ENCODE peak calls at places on chromosome 6, in seven cellular contexts. Q is heart right ventricle; C is Peyer's patch; O is activated CD8-positive, alpha-beta T cell treated with anti-CD3 and anti-CD28 coated beads for 36 hours; M is BJ; B is choroid plexus epithelial cell; E is neural crest cell. R is an unnamed sample.

GRCh38 chr6:170291271-170292110 is 613 bp upstream of the DLL1 start:
- DNase-seq in Q (peak; percentile 82), C (peak; percentile 87), O (peak; percentile 68), M (no peak), B (no peak), E (peak; percentile 53), R (no peak)

GRCh38 chr6:71139249-71139648 is 149.4 kb upstream of the OGFRL1 start:
- DNase-seq in Q (no peak), C (no peak), O (no peak), M (no peak), B (peak; percentile 54), E (no peak), R (peak; percentile 38)

GRCh38 chr6:124434416-124434815 is 527.8 kb upstream of the RNF217 start:
- DNase-seq in Q (no peak), C (no peak), O (no peak), M (no peak), B (peak; percentile 86), E (no peak), R (no peak)

GRCh38 chr6:134175532-134176282 is 123.3 kb upstream of the SLC2A12 start:
- DNase-seq in Q (peak; percentile 84), C (peak; percentile 76), O (peak; percentile 69), M (no peak), B (peak; percentile 72), E (peak; percentile 58), R (peak; percentile 77)

GRCh38 chr6:10640402-10640801 is 54.0 kb downstream of the C6orf52 start:
- DNase-seq in Q (no peak), C (no peak), O (no peak), M (no peak), B (no peak), E (no peak), R (no peak)

GRCh38 chr6:97053643-97054411 is 129.3 kb downstream of the KLHL32 start:
- DNase-seq in Q (no peak), C (no peak), O (no peak), M (no peak), B (peak; percentile 62), E (no peak), R (no peak)

GRCh38 chr6:15761045-15761502 is 98.2 kb upstream of the DTNBP1 start:
- DNase-seq in Q (no peak), C (no peak), O (no peak), M (no peak), B (no peak), E (no peak), R (no peak)

GRCh38 chr6:124226396-124226795 is 422.7 kb downstream of the NKAIN2 start:
- DNase-seq in Q (no peak), C (no peak), O (no peak), M (no peak), B (peak; percentile 87), E (no peak), R (peak; percentile 14)

GRCh38 chr6:136582702-136583471 is 32.7 kb upstream of the MAP7 start:
- DNase-seq in Q (no peak), C (no peak), O (no peak), M (peak; percentile 83), B (peak; percentile 95), E (no peak), R (peak; percentile 54)

GRCh38 chr6:13407709-13408695 is 79.4 kb downstream of the GFOD1 start:
- DNase-seq in Q (peak; percentile 48), C (no peak), O (no peak), M (no peak), B (peak; percentile 95), E (no peak), R (peak; percentile 37)

GRCh38 chr6:48765352-48765961 is 654.5 kb upstream of the PTCHD4 start:
- DNase-seq in Q (no peak), C (no peak), O (peak; percentile 3), M (no peak), B (peak; percentile 87), E (peak; percentile 32), R (peak; percentile 57)

GRCh38 chr6:56671651-56672461 is 29.2 kb upstream of the DST start:
- DNase-seq in Q (no peak), C (no peak), O (no peak), M (no peak), B (no peak), E (no peak), R (no peak)

GRCh38 chr6:127641905-127642304 is 64.9 kb downstream of the C6orf58 start:
- DNase-seq in Q (no peak), C (no peak), O (peak; percentile 6), M (no peak), B (peak; percentile 55), E (peak; percentile 18), R (peak; percentile 21)

GRCh38 chr6:166275714-166276166 is 32.5 kb downstream of the PRR18 start:
- DNase-seq in Q (peak; percentile 32), C (peak; percentile 88), O (peak; percentile 78), M (no peak), B (peak; percentile 58), E (peak; percentile 88), R (peak; percentile 44)

GRCh38 chr6:28953039-28953872 is 29.5 kb upstream of the TRIM27 start:
- DNase-seq in Q (no peak), C (no peak), O (peak; percentile 80), M (no peak), B (peak; percentile 71), E (peak; percentile 44), R (peak; percentile 69)

GRCh38 chr6:42714098-42714761 is 8.2 kb downstream of the PRPH2 start:
- DNase-seq in Q (no peak), C (no peak), O (no peak), M (no peak), B (peak; percentile 91), E (no peak), R (peak; percentile 58)

GRCh38 chr6:170038251-170038650 is 252.6 kb downstream of the DLL1 start:
- DNase-seq in Q (no peak), C (peak; percentile 60), O (no peak), M (no peak), B (no peak), E (peak; percentile 8), R (no peak)

GRCh38 chr6:52994789-52995078 is 350 bp downstream of the GSTA4 start:
- DNase-seq in Q (peak; percentile 32), C (peak; percentile 58), O (peak; percentile 39), M (no peak), B (no peak), E (peak; percentile 59), R (no peak)

GRCh38 chr6:148629197-148629909 is 117.5 kb upstream of the UST start:
- DNase-seq in Q (no peak), C (no peak), O (no peak), M (no peak), B (no peak), E (no peak), R (no peak)

GRCh38 chr6:43143235-43144124 is 27.6 kb upstream of the SRF start:
- DNase-seq in Q (peak; percentile 86), C (peak; percentile 88), O (peak; percentile 86), M (peak; percentile 62), B (peak; percentile 96), E (peak; percentile 87), R (peak; percentile 80)

GRCh38 chr6:112296122-112296521 is 41.8 kb upstream of the LAMA4 start:
- DNase-seq in Q (no peak), C (no peak), O (peak; percentile 22), M (no peak), B (peak; percentile 74), E (peak; percentile 8), R (peak; percentile 84)

GRCh38 chr6:165243801-165244200 is 65.6 kb downstream of the C6orf118 start:
- DNase-seq in Q (no peak), C (no peak), O (no peak), M (no peak), B (no peak), E (no peak), R (no peak)

GRCh38 chr6:165249808-165250207 is 59.6 kb downstream of the C6orf118 start:
- DNase-seq in Q (no peak), C (no peak), O (no peak), M (no peak), B (no peak), E (no peak), R (no peak)

GRCh38 chr6:165244524-165245247 is 64.7 kb downstream of the C6orf118 start:
- DNase-seq in Q (no peak), C (no peak), O (no peak), M (no peak), B (no peak), E (no peak), R (no peak)

GRCh38 chr6:165245716-165246115 is 63.7 kb downstream of the C6orf118 start:
- DNase-seq in Q (no peak), C (no peak), O (no peak), M (no peak), B (peak; percentile 19), E (no peak), R (no peak)

DNA sequence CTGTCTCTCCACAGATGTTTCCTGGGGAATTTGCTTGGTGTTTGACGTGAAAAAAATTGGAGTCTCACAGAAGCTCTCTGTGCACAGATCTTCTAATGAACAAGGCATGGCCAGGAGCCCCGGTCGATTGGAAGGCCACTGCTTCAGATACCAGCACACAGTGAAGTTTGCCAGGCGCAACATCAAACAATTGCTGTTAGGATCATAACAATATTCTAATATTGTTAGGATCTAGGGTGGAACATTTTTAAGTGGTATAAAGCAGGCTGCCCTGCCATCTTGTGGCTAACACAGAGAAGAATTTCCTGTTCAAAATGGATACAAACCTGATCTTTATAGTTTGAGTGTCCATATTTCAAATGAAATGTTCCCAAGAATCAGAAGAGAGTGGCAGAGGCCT is 64.1 kb downstream of the C6orf118 start:
- DNase-seq in Q (no peak), C (no peak), O (no peak), M (no peak), B (peak; percentile 56), E (no peak), R (no peak)
- TF ChIP-seq CTCF in Q (peak; percentile 56), C (no peak), O (no peak), M (no peak), B (peak; percentile 52), E (peak; percentile 71), R (peak; percentile 53)

GRCh38 chr6:34425498-34426410 is at the start of gene RPS10:
- DNase-seq in Q (peak; percentile 93), C (peak; percentile 95), O (peak; percentile 92), M (peak; percentile 52), B (peak; percentile 95), E (peak; percentile 97), R (peak; percentile 90)
- TF ChIP-seq CTCF in Q (no peak), C (no peak), O (no peak), M (no peak), B (no peak), E (peak; percentile 14), R (no peak)

DNA sequence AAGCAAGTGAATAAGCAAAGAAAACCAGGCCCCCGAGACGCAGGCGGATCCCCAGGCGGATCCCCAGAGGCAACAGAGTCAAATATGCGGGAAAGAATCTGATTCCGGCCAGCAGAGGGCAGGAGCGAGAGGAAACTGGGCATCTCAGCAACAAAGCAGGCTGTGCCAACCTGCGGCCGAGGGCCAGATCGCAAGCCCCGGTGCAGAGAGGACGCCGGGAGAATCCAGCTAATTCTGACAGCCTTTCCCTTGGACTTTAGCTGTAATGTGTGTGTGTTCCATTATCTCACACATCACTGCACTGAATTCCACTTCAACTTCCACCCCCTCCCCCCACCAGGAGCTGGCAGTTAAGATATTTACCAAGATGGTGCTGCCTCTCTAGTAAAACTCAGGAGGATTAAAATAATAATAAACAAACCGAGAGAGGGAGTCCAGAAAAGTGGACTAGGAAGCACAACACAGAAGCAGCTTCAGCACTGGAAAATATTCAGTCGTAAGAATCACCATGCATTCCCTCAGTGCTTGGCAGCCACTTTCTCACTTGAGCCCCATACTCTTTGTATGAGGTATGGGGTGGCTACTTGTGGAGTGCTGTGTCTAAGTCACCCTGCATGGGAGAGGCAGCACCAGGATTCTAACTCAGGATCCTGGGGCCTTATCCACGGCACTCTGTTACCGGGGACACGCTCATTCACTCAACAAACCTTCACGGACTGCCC is 66.2 kb upstream of the SNX9 start:
- DNase-seq in Q (peak; percentile 90), C (peak; percentile 96), O (peak; percentile 92), M (peak; percentile 17), B (peak; percentile 82), E (peak; percentile 87), R (peak; percentile 82)
- TF ChIP-seq CTCF in Q (peak; percentile 85), C (peak; percentile 91), O (peak; percentile 83), M (peak; percentile 80), B (peak; percentile 89), E (peak; percentile 85), R (peak; percentile 83)

GRCh38 chr6:167907837-167908681 is 81.3 kb downstream of the AFDN start:
- DNase-seq in Q (peak; percentile 27), C (no peak), O (peak; percentile 6), M (no peak), B (peak; percentile 56), E (no peak), R (peak; percentile 31)
- TF ChIP-seq CTCF in Q (peak; percentile 73), C (peak; percentile 56), O (no peak), M (peak; percentile 59), B (peak; percentile 66), E (peak; percentile 62), R (peak; percentile 71)

R was measured in brain microvascular endothelial cell.